ENCODE peak calls at places on chromosomes 4 and X, in four cellular contexts. L is K562, U is HepG2, I is GM12878. X is an unnamed sample.

GRCh38 chr4:122588453-122589238 is 32.2 kb downstream of the IL21 start:
- DNase-seq in L (no peak), U (no peak), I (no peak), X (no peak)

GRCh38 chr4:121011780-121012340 is 60.5 kb downstream of the NDNF start:
- DNase-seq in L (no peak), U (no peak), I (no peak), X (no peak)

GRCh38 chr4:7144374-7145290 is 47.7 kb upstream of the SORCS2 start:
- DNase-seq in L (no peak), U (no peak), I (no peak), X (no peak)

GRCh38 chr4:80188801-80189458 is 8.4 kb upstream of the PRDM8 start:
- DNase-seq in L (no peak), U (no peak), I (no peak), X (no peak)

GRCh38 chrX:153727108-153727931 is 2.7 kb downstream of the ABCD1 start:
- DNase-seq in L (no peak), U (peak; percentile 43), I (no peak), X (no peak)

GRCh38 chrX:9378980-9379696 is 85.7 kb upstream of the TBL1X start:
- DNase-seq in L (no peak), U (no peak), I (no peak), X (no peak)

GRCh38 chr4:87982446-87982845 is 6.9 kb downstream of the SPP1 start:
- DNase-seq in L (no peak), U (no peak), I (no peak), X (no peak)

GRCh38 chr4:129064717-129065116 is 28.6 kb downstream of the SCLT1 start:
- DNase-seq in L (no peak), U (no peak), I (no peak), X (no peak)

GRCh38 chrX:63526863-63527262 is 175.7 kb upstream of the SPIN4 start:
- DNase-seq in L (no peak), U (no peak), I (no peak), X (no peak)

GRCh38 chr4:34964613-34965012 is 1279.7 kb downstream of the ARAP2 start:
- DNase-seq in L (no peak), U (no peak), I (no peak), X (no peak)

GRCh38 chr4:118729287-118730286 is 44.4 kb downstream of the METTL14 start:
- DNase-seq in L (no peak), U (peak; percentile 3), I (no peak), X (no peak)

GRCh38 chr4:3123201-3123671 is 48.8 kb downstream of the HTT start:
- DNase-seq in L (no peak), U (no peak), I (no peak), X (no peak)

GRCh38 chrX:108270739-108271396 is 167.4 kb downstream of the COL4A6 start:
- DNase-seq in L (no peak), U (no peak), I (no peak), X (no peak)

GRCh38 chrX:116289592-116289991 is 119.0 kb downstream of the AGTR2 start:
- DNase-seq in L (no peak), U (no peak), I (no peak), X (no peak)

GRCh38 chr4:128450326-128451120 is 162.9 kb upstream of the PGRMC2 start:
- DNase-seq in L (no peak), U (no peak), I (no peak), X (no peak)

GRCh38 chr4:77819409-77819835 is 254 bp upstream of the CNOT6L start:
- DNase-seq in L (peak; percentile 35), U (no peak), I (no peak), X (peak; percentile 73)

GRCh38 chr4:97590266-97590665 is 553.0 kb downstream of the STPG2 start:
- DNase-seq in L (no peak), U (no peak), I (no peak), X (no peak)

GRCh38 chrX:118724775-118725174 is 2.6 kb upstream of the IL13RA1 start:
- DNase-seq in L (peak; percentile 17), U (peak; percentile 16), I (no peak), X (no peak)

GRCh38 chr4:185881427-185881826 is 69.4 kb upstream of the SORBS2 start:
- DNase-seq in L (no peak), U (no peak), I (no peak), X (no peak)

GRCh38 chr4:118398226-118399090 is 45.7 kb upstream of the PRSS12 start:
- DNase-seq in L (no peak), U (no peak), I (peak; percentile 44), X (no peak)

GRCh38 chrX:72568406-72569092 is 4.1 kb downstream of the HDAC8 start:
- DNase-seq in L (no peak), U (no peak), I (no peak), X (no peak)

GRCh38 chr4:35494955-35495354 is 749.4 kb downstream of the ARAP2 start:
- DNase-seq in L (no peak), U (no peak), I (no peak), X (no peak)

GRCh38 chr4:133148690-133149363 is at the start of gene PCDH10:
- DNase-seq in L (peak; percentile 49), U (peak; percentile 1), I (no peak), X (peak; percentile 95)

GRCh38 chr4:89434364-89434988 is 126.9 kb upstream of the GPRIN3 start:
- DNase-seq in L (no peak), U (no peak), I (no peak), X (peak; percentile 34)

GRCh38 chrX:11273544-11273943 is 19.7 kb upstream of the AMELX start:
- DNase-seq in L (no peak), U (no peak), I (no peak), X (no peak)

GRCh38 chrX:11791090-11791489 is 33.1 kb downstream of the MSL3 start:
- DNase-seq in L (no peak), U (no peak), I (no peak), X (no peak)

GRCh38 chrX:31337332-31337731 is 265.5 kb upstream of the FTHL17 start:
- DNase-seq in L (no peak), U (no peak), I (no peak), X (no peak)

GRCh38 chr4:148109216-148109615 is 333.0 kb downstream of the NR3C2 start:
- DNase-seq in L (no peak), U (no peak), I (no peak), X (no peak)

GRCh38 chr4:111450867-111451266 is 694.4 kb upstream of the FAM241A start:
- DNase-seq in L (no peak), U (no peak), I (no peak), X (no peak)

GRCh38 chrX:38616904-38617303 is 55.6 kb downstream of the TSPAN7 start:
- DNase-seq in L (no peak), U (no peak), I (no peak), X (no peak)
- H3K4me3 ChIP-seq in L (no peak overlapping the region), U (no peak overlapping the region), I (no peak overlapping the region), X (no peak overlapping the region)

GRCh38 chrX:32896132-32896531 is 315.2 kb downstream of the DMD start:
- DNase-seq in L (no peak), U (no peak), I (no peak), X (no peak)
- TF ChIP-seq NFIC in L (no peak), U (no peak), I (no peak), X (no peak)

GRCh38 chrX:21374994-21375794 is 976 bp downstream of the CNKSR2 start:
- DNase-seq in L (no peak), U (no peak), I (no peak), X (peak; percentile 28)

GRCh38 chrX:21376636-21377035 is 2.4 kb downstream of the CNKSR2 start:
- DNase-seq in L (no peak), U (no peak), I (no peak), X (no peak)

GRCh38 chrX:21374163-21374993 is at the start of gene CNKSR2:
- DNase-seq in L (no peak), U (no peak), I (no peak), X (peak; percentile 87)

GRCh38 chrX:21373637-21374162 is 518 bp upstream of the CNKSR2 start:
- DNase-seq in L (no peak), U (no peak), I (no peak), X (no peak)

DNA sequence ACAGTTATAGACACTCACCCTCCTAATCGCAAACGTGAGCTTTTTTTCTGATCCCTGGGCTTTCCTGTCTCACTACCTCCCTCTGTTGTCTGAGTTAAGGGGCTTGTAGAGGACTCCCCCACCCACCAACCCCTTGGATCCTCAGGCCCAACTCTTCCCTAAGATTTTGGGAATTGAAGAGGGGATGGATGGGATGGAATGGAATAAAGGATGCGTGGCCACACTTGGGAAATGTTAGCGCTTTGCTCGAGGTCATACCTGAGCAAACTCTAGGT is 1.5 kb downstream of the CNKSR2 start:
- DNase-seq in L (no peak), U (no peak), I (no peak), X (peak; percentile 36)
- H3K4me3 ChIP-seq in L (no peak overlapping the region), U (no peak overlapping the region), I (no peak overlapping the region), X (peak overlapping the region; percentile 40)

GRCh38 chrX:120262781-120263719 is 12.4 kb downstream of the ZBTB33 start:
- DNase-seq in L (no peak), U (no peak), I (no peak), X (no peak)
- TF ChIP-seq NFIC in L (no peak), U (no peak), I (no peak), X (no peak)

GRCh38 chr4:109432203-109432602 is 1.4 kb upstream of the SEC24B start:
- DNase-seq in L (no peak), U (no peak), I (no peak), X (no peak)
- H3K4me3 ChIP-seq in L (no peak overlapping the region), U (peak overlapping the region; percentile 93), I (no peak overlapping the region), X (peak overlapping the region; percentile 88)

GRCh38 chr4:106763044-106763443 is 273.1 kb downstream of the DKK2 start:
- DNase-seq in L (no peak), U (no peak), I (no peak), X (no peak)

GRCh38 chr4:106767991-106768390 is 268.1 kb downstream of the DKK2 start:
- DNase-seq in L (no peak), U (no peak), I (no peak), X (no peak)

GRCh38 chr4:106766519-106766918 is 269.6 kb downstream of the DKK2 start:
- DNase-seq in L (no peak), U (no peak), I (no peak), X (no peak)
- TF ChIP-seq NFIC in L (no peak), U (no peak), I (no peak), X (no peak)

X was measured in SK-N-SH.